ENCODE peak calls at places on chromosomes 3 and 15, in four cellular contexts. U is HCT116, W is GM12878, Q is upper lobe of left lung. Y is an unnamed sample.

GRCh38 chr15:79897380-79897678 is 515 bp upstream of the MTHFS start:
- ATAC-seq in Q (no peak), U (no peak), W (no peak), Y (no peak)

GRCh38 chr3:57890874-57891273 is 117.3 kb upstream of the FLNB start:
- ATAC-seq in W (no peak), Q (no peak), U (no peak), Y (peak; percentile 80)

GRCh38 chr3:194369522-194370279 is at the start of gene LRRC15:
- ATAC-seq in W (peak; percentile 46), U (peak; percentile 90), Q (peak; percentile 74), Y (peak; percentile 69)

GRCh38 chr15:91032919-91033803 is 10.8 kb upstream of the VPS33B start:
- ATAC-seq in Q (peak; percentile 60), U (peak; percentile 97), W (peak; percentile 94), Y (no peak)

GRCh38 chr3:16370872-16371740 is 106.1 kb downstream of the OXNAD1 start:
- ATAC-seq in W (peak; percentile 41), U (no peak), Q (no peak), Y (peak; percentile 78)

GRCh38 chr3:110928016-110928662 is 143.5 kb upstream of the NECTIN3 start:
- ATAC-seq in Q (no peak), U (no peak), W (no peak), Y (no peak)

GRCh38 chr15:22868928-22869327 is 30.5 kb downstream of the NIPA2 start:
- ATAC-seq in Q (no peak), W (no peak), U (no peak), Y (no peak)

GRCh38 chr3:122427857-122428471 is 12.1 kb upstream of the WDR5B start:
- ATAC-seq in Q (no peak), W (peak; percentile 77), U (no peak), Y (no peak)

GRCh38 chr3:31495971-31496370 is 36.8 kb upstream of the STT3B start:
- ATAC-seq in U (no peak), Q (no peak), W (no peak), Y (no peak)

GRCh38 chr3:136171097-136171542 is 25.0 kb downstream of the MSL2 start:
- ATAC-seq in Q (no peak), W (peak; percentile 69), U (no peak), Y (no peak)

GRCh38 chr3:99929409-99930139 is 111.9 kb downstream of the CMSS1 start:
- ATAC-seq in Q (peak; percentile 83), U (no peak), W (no peak), Y (peak; percentile 74)

GRCh38 chr15:70672081-70672480 is 91.3 kb downstream of the UACA start:
- ATAC-seq in U (no peak), Q (no peak), W (peak; percentile 73), Y (no peak)

GRCh38 chr3:118187221-118187620 is 847.4 kb downstream of the IGSF11 start:
- ATAC-seq in Q (no peak), U (no peak), W (no peak), Y (no peak)

GRCh38 chr15:75161106-75161505 is 40.6 kb upstream of the C15orf39 start:
- ATAC-seq in Q (no peak), U (no peak), W (no peak), Y (no peak)

GRCh38 chr15:91110407-91110806 is 10.3 kb downstream of the SV2B start:
- ATAC-seq in U (no peak), Q (no peak), W (no peak), Y (no peak)

GRCh38 chr3:156379327-156379726 is 175.6 kb downstream of the SSR3 start:
- ATAC-seq in W (no peak), U (no peak), Q (no peak), Y (no peak)

GRCh38 chr3:134630506-134630905 is 20.3 kb downstream of the KY start:
- ATAC-seq in U (peak; percentile 87), Q (no peak), W (no peak), Y (no peak)

GRCh38 chr3:197068077-197068476 is 38.5 kb upstream of the MELTF start:
- ATAC-seq in W (peak; percentile 95), U (no peak), Q (no peak), Y (no peak)

GRCh38 chr3:16536344-16536663 is 22.8 kb upstream of the RFTN1 start:
- ATAC-seq in Q (no peak), W (no peak), U (no peak), Y (no peak)

GRCh38 chr3:100053929-100054620 is 60.2 kb downstream of the FILIP1L start:
- ATAC-seq in W (no peak), Q (no peak), U (no peak), Y (no peak)

GRCh38 chr15:39969871-39970270 is 36.0 kb downstream of the EIF2AK4 start:
- ATAC-seq in Q (peak; percentile 66), U (peak; percentile 36), W (no peak), Y (peak; percentile 51)

GRCh38 chr15:88243895-88244787 is 12.4 kb downstream of the NTRK3 start:
- ATAC-seq in Q (no peak), W (peak; percentile 78), U (peak; percentile 67), Y (no peak)

GRCh38 chr3:24245056-24245455 is 249.6 kb downstream of the THRB start:
- ATAC-seq in Q (no peak), U (no peak), W (no peak), Y (no peak)

GRCh38 chr3:87196879-87197278 is 30.2 kb upstream of the CHMP2B start:
- ATAC-seq in U (no peak), W (no peak), Q (no peak), Y (no peak)

GRCh38 chr3:175743733-175744400 is 884.7 kb downstream of the NAALADL2 start:
- ATAC-seq in Q (no peak), U (peak; percentile 75), W (no peak), Y (no peak)

GRCh38 chr3:28940530-28940929 is 340.3 kb upstream of the RBMS3 start:
- ATAC-seq in Q (peak; percentile 32), W (peak; percentile 84), U (no peak), Y (no peak)

GRCh38 chr15:55183679-55184078 is 13.1 kb downstream of the RSL24D1 start:
- ATAC-seq in W (no peak), U (no peak), Q (no peak), Y (no peak)

GRCh38 chr3:195731356-195731960 is 10.7 kb downstream of the MUC20 start:
- ATAC-seq in Q (no peak), W (no peak), U (no peak), Y (no peak)

GRCh38 chr3:36957862-36958686 is 13.2 kb upstream of the TRANK1 start:
- ATAC-seq in Q (peak; percentile 78), U (no peak), W (peak; percentile 20), Y (no peak)

GRCh38 chr15:67198157-67198754 is 56.2 kb downstream of the AAGAB start:
- ATAC-seq in W (peak; percentile 44), U (no peak), Q (no peak), Y (no peak)

GRCh38 chr3:178900244-178900643 is 171.4 kb downstream of the ZMAT3 start:
- ATAC-seq in W (no peak), U (no peak), Q (no peak), Y (no peak)

GRCh38 chr3:120496278-120496975 is 45.6 kb upstream of the FSTL1 start:
- ATAC-seq in Q (peak; percentile 79), U (no peak), W (no peak), Y (no peak)

GRCh38 chr3:63067999-63068645 is 192.9 kb upstream of the CADPS start:
- ATAC-seq in Q (no peak), W (no peak), U (no peak), Y (no peak)

GRCh38 chr15:40354408-40355171 is 3.4 kb upstream of the DISP2 start:
- ATAC-seq in Q (peak; percentile 20), W (peak; percentile 35), U (peak; percentile 58), Y (no peak)

GRCh38 chr15:101135532-101136166 is 116.2 kb downstream of the CHSY1 start:
- ATAC-seq in Q (no peak), U (no peak), W (peak; percentile 83), Y (no peak)

GRCh38 chr3:48784426-48785120 is 63.1 kb downstream of the PRKAR2A start:
- ATAC-seq in Q (no peak), U (no peak), W (no peak), Y (no peak)

GRCh38 chr3:127115691-127116351 is 77.1 kb upstream of the PRR23E start:
- ATAC-seq in U (no peak), W (no peak), Q (no peak), Y (no peak)

GRCh38 chr3:67662733-67663132 is 8.3 kb upstream of the SUCLG2 start:
- ATAC-seq in Q (no peak), W (peak; percentile 31), U (no peak), Y (no peak)

GRCh38 chr15:45829336-45830153 is 194.7 kb downstream of the SQOR start:
- ATAC-seq in U (no peak), W (no peak), Q (no peak), Y (no peak)
- TF ChIP-seq POLR2A in U (no peak), W (no peak), Q (no peak), Y (no peak)

GRCh38 chr3:42732196-42732828 is 29.7 kb upstream of the HHATL start:
- ATAC-seq in W (no peak), U (no peak), Q (no peak), Y (no peak)
- H3K27ac ChIP-seq in W (no peak overlapping the region), U (no peak overlapping the region), Q (no peak overlapping the region), Y (no peak overlapping the region)

DNA sequence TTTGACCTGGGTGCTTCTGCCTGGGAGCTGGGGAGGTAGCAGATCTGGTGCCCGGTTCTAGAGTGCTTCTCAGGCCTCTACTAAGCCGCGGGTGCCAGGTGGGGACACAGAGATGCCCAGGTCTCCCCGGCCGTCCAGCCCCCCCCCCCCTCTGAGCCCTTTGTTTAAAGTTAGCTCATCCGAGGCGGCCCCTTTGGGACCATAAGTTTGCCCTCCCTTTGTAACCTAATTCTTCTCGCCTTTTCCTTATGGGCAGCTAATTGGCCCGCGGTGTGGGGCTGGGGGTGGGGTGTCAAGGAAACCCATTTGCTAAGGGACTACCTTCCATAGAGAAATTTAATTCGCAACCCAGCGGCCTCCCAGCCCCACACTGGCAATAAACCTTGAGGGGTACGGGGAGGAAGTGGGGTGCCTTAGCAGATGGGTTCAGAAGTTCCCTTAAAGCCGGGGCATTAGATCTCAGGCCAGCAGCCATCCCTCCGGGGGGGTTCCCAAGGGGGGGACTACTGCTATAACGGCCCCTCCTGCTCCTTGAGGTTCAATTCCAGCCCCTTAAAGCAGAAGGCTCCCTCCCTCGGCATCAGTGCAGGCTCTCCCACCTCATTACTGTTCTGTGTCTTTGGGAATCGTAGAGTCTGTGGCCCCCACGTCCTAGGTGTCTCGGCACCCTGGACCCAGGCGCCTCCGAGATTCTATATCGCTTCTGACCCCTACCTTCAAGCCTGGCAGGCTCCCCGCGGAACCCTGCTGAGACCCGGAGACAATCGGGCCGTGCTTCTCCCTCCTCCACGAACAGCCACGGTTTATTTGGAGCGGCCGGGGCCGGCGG is 1.7 kb downstream of the GATA2 start:
- ATAC-seq in Q (no peak), U (no peak), W (no peak), Y (no peak)
- TF ChIP-seq POLR2AphosphoS5 in Q (no peak), U (no peak), W (no peak), Y (no peak)

GRCh38 chr3:45547764-45548683 is 46.5 kb upstream of the LIMD1 start:
- ATAC-seq in W (peak; percentile 19), U (no peak), Q (peak; percentile 66), Y (peak; percentile 61)
- TF ChIP-seq POLR2A in W (no peak), U (no peak), Q (no peak), Y (no peak)

GRCh38 chr3:12734960-12735359 is 24.1 kb downstream of the TMEM40 start:
- ATAC-seq in U (no peak), Q (peak; percentile 50), W (no peak), Y (no peak)

GRCh38 chr3:12741205-12741604 is 17.9 kb downstream of the TMEM40 start:
- ATAC-seq in Q (no peak), W (peak; percentile 80), U (no peak), Y (no peak)

GRCh38 chr3:12737319-12737718 is 21.7 kb downstream of the TMEM40 start:
- ATAC-seq in Q (no peak), U (no peak), W (no peak), Y (no peak)

GRCh38 chr3:12733566-12733965 is 25.5 kb downstream of the TMEM40 start:
- ATAC-seq in W (no peak), Q (no peak), U (no peak), Y (no peak)

GRCh38 chr3:12737853-12738252 is 21.2 kb downstream of the TMEM40 start:
- ATAC-seq in U (no peak), Q (no peak), W (peak; percentile 30), Y (no peak)
- H3K27ac ChIP-seq in U (no peak overlapping the region), Q (no peak overlapping the region), W (no peak overlapping the region), Y (no peak overlapping the region)